ENCODE peak calls at places on chromosomes 3 and 15, in ten cellular contexts. B is stomach, T is GM12878, C is HepG2, G is tibial nerve, S is A549, V is ovary, L is K562, E is H1, J is upper lobe of left lung. A is an unnamed sample.

GRCh38 chr3:120560304-120561250 is 35.6 kb upstream of the NDUFB4 start:
- DNase-seq in B (no peak), T (no peak), C (no peak), G (no peak), S (no peak), V (no peak), L (no peak), E (no peak), J (no peak), A (no peak)

GRCh38 chr3:185846041-185846440 is 21.2 kb upstream of the IGF2BP2 start:
- DNase-seq in B (no peak), T (no peak), C (no peak), G (no peak), S (no peak), V (no peak), L (peak; percentile 58), E (no peak), J (no peak), A (no peak)

GRCh38 chr15:40244961-40245523 is 6.2 kb downstream of the PAK6 start:
- DNase-seq in B (peak; percentile 58), T (no peak), C (peak; percentile 10), G (peak; percentile 8), S (no peak), V (no peak), L (no peak), E (no peak), J (peak; percentile 74), A (peak; percentile 5)

GRCh38 chr3:123624302-123624701 is 39.4 kb upstream of the HACD2 start:
- DNase-seq in B (no peak), T (no peak), C (no peak), G (no peak), S (no peak), V (no peak), L (peak; percentile 36), E (no peak), J (no peak), A (no peak)

GRCh38 chr3:193853511-193854219 is 260.7 kb downstream of the OPA1 start:
- DNase-seq in B (no peak), T (no peak), C (no peak), G (no peak), S (no peak), V (no peak), L (peak; percentile 95), E (no peak), J (no peak), A (peak; percentile 28)

GRCh38 chr15:40906947-40907802 is 12.9 kb downstream of the VPS18 start:
- DNase-seq in B (peak; percentile 74), T (no peak), C (no peak), G (no peak), S (no peak), V (peak; percentile 62), L (peak; percentile 30), E (no peak), J (peak; percentile 56), A (peak; percentile 75)

GRCh38 chr3:185658504-185658912 is 72.4 kb downstream of the SENP2 start:
- DNase-seq in B (peak; percentile 40), T (no peak), C (peak; percentile 14), G (peak; percentile 86), S (peak; percentile 43), V (no peak), L (no peak), E (no peak), J (peak; percentile 54), A (peak; percentile 65)

GRCh38 chr15:56339594-56339993 is 25.6 kb upstream of the TEX9 start:
- DNase-seq in B (no peak), T (no peak), C (no peak), G (no peak), S (no peak), V (no peak), L (no peak), E (no peak), J (no peak), A (no peak)

GRCh38 chr3:79018671-79019136 is 749.1 kb downstream of the ROBO1 start:
- DNase-seq in B (peak; percentile 49), T (no peak), C (peak; percentile 16), G (no peak), S (peak; percentile 52), V (peak; percentile 60), L (peak; percentile 3), E (peak; percentile 76), J (peak; percentile 33), A (peak; percentile 31)

GRCh38 chr15:81909229-81910087 is 136.4 kb downstream of the MEX3B start:
- DNase-seq in B (no peak), T (no peak), C (no peak), G (no peak), S (no peak), V (no peak), L (no peak), E (no peak), J (no peak), A (no peak)
- H3K27ac ChIP-seq in B (no peak overlapping the region), T (no peak overlapping the region), C (no peak overlapping the region), G (no peak overlapping the region), S (no peak overlapping the region), V (no peak overlapping the region), L (no peak overlapping the region), E (no peak overlapping the region), J (no peak overlapping the region), A (peak overlapping the region; percentile 55)

GRCh38 chr3:13134879-13135206 is 61.6 kb upstream of the IQSEC1 start:
- DNase-seq in B (peak; percentile 17), T (no peak), C (no peak), G (no peak), S (no peak), V (no peak), L (no peak), E (no peak), J (peak; percentile 6), A (no peak)

GRCh38 chr3:13133011-13133410 is 59.8 kb upstream of the IQSEC1 start:
- DNase-seq in B (no peak), T (no peak), C (no peak), G (no peak), S (no peak), V (no peak), L (no peak), E (no peak), J (peak; percentile 2), A (no peak)

GRCh38 chr3:13134166-13134878 is 61.1 kb upstream of the IQSEC1 start:
- DNase-seq in B (peak; percentile 20), T (no peak), C (no peak), G (no peak), S (no peak), V (no peak), L (no peak), E (no peak), J (peak; percentile 13), A (peak; percentile 2)

GRCh38 chr3:13132281-13132680 is 59.1 kb upstream of the IQSEC1 start:
- DNase-seq in B (peak; percentile 3), T (no peak), C (no peak), G (no peak), S (no peak), V (no peak), L (no peak), E (no peak), J (peak; percentile 4), A (peak; percentile 2)

DNA sequence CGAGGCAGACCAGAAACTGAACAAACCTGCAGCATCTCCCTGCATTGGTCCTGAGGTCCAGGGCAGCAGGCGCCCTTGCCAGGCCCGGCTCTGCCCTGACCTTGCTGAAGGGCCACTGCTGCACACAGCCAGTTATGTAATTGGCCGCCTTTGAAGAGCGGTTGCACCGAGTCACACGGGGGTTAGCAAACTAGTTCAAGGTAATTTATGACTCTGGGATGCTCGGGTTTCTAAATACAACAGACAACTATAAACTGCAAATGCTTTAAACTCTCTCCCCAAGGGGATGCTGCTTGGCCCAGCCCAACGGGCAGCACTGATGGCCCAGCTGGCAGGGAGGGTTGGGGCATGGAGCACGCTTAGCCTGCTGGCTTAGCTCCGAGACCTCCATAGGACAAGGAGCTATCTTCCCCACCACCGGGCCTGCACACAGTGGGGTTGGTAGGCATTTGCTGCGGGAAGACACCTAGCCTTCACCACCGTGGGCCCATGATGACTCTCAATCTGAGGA is 60.3 kb upstream of the IQSEC1 start:
- DNase-seq in B (peak; percentile 18), T (no peak), C (no peak), G (no peak), S (no peak), V (no peak), L (no peak), E (no peak), J (peak; percentile 8), A (peak; percentile 0)
- TF ChIP-seq EP300 in B (no peak), T (no peak), C (no peak), G (no peak), S (no peak), V (no peak), L (no peak), E (no peak), J (no peak), A (no peak)

DNA sequence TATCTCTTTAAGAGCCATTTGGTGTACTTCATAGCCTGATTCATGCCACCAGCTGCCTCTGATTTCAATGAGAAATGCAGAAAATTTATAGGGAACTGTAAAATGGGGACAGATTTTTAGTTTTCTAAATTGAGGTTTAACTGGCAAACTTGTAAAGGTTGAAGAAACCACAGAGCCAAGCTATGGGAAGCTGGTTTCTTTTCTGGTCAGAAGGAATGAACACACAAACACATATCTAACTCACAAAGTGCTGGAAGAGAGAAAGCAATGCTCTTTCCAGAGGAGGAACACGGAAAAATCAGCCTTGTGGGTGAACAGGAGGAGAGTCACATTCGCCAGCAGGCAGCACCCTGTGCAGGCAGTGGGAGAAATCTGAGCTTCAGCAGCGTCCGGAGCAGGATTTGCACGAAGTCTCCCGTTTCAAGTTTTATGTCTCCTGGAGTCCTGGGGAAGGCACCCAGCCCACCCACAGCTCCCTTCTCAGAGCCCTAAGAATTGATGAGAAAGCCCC is 481 bp downstream of the MASP1 start:
- DNase-seq in B (no peak), T (no peak), C (no peak), G (no peak), S (no peak), V (no peak), L (no peak), E (peak; percentile 60), J (no peak), A (no peak)
- H3K27ac ChIP-seq in B (no peak overlapping the region), T (no peak overlapping the region), C (peak overlapping the region; percentile 70), G (peak overlapping the region; percentile 45), S (no peak overlapping the region), V (no peak overlapping the region), L (no peak overlapping the region), E (no peak overlapping the region), J (peak overlapping the region; percentile 64), A (peak overlapping the region; percentile 75)

GRCh38 chr15:28950916-28951315 is 65.1 kb downstream of the APBA2 start:
- DNase-seq in B (no peak), T (no peak), C (no peak), G (no peak), S (no peak), V (no peak), L (no peak), E (no peak), J (no peak), A (no peak)

GRCh38 chr15:28954466-28955159 is 68.8 kb downstream of the APBA2 start:
- DNase-seq in B (no peak), T (no peak), C (no peak), G (no peak), S (no peak), V (no peak), L (no peak), E (peak; percentile 39), J (no peak), A (no peak)

GRCh38 chr15:28953573-28954195 is 67.9 kb downstream of the APBA2 start:
- DNase-seq in B (no peak), T (no peak), C (no peak), G (no peak), S (no peak), V (no peak), L (no peak), E (no peak), J (no peak), A (no peak)

GRCh38 chr15:28955160-28955502 is 69.4 kb downstream of the APBA2 start:
- DNase-seq in B (no peak), T (peak; percentile 17), C (no peak), G (no peak), S (no peak), V (no peak), L (peak; percentile 84), E (peak; percentile 34), J (no peak), A (no peak)

GRCh38 chr15:28952666-28953491 is 67.1 kb downstream of the APBA2 start:
- DNase-seq in B (no peak), T (no peak), C (no peak), G (no peak), S (no peak), V (no peak), L (no peak), E (peak; percentile 26), J (no peak), A (no peak)
- TF ChIP-seq EP300 in B (no peak), T (no peak), C (no peak), G (no peak), S (no peak), V (no peak), L (no peak), E (no peak), J (no peak), A (no peak)

A was measured in transverse colon.